ENCODE peak calls at places on chromosomes 16 and 17, in nine cellular contexts. One of them, this sample, is unnamed.
A peak's percentile ranks its signal among the peaks of the same experiment; 100 is the strongest.

GRCh38 chr16:50093607-50094570 is 28.1 kb downstream of the HEATR3 start:
- DNase-seq in body of pancreas: peak; percentile 81
- DNase-seq in transverse colon: peak; percentile 34
- DNase-seq in tibial nerve: peak; percentile 73
- DNase-seq in Peyer's patch: peak; percentile 20
- DNase-seq in IMR-90: no peak
- DNase-seq in heart left ventricle: peak; percentile 78
- DNase-seq in spleen: no peak
- DNase-seq in stomach: peak; percentile 34
- DNase-seq in this sample: peak; percentile 93

GRCh38 chr16:54503436-54503835 is 216.8 kb upstream of the IRX3 start:
- DNase-seq in spleen: no peak
- DNase-seq in transverse colon: no peak
- DNase-seq in heart left ventricle: no peak
- DNase-seq in Peyer's patch: no peak
- DNase-seq in tibial nerve: peak; percentile 19
- DNase-seq in IMR-90: no peak
- DNase-seq in stomach: no peak
- DNase-seq in body of pancreas: no peak
- DNase-seq in this sample: no peak

GRCh38 chr16:56983211-56983751 is 6.1 kb upstream of the NLRC5 start:
- DNase-seq in heart left ventricle: no peak
- DNase-seq in stomach: peak; percentile 55
- DNase-seq in body of pancreas: peak; percentile 39
- DNase-seq in spleen: peak; percentile 69
- DNase-seq in Peyer's patch: no peak
- DNase-seq in transverse colon: peak; percentile 73
- DNase-seq in IMR-90: no peak
- DNase-seq in tibial nerve: no peak
- DNase-seq in this sample: no peak

GRCh38 chr17:55057184-55057583 is 88.6 kb downstream of the STXBP4 start:
- DNase-seq in spleen: no peak
- DNase-seq in transverse colon: no peak
- DNase-seq in body of pancreas: no peak
- DNase-seq in stomach: no peak
- DNase-seq in heart left ventricle: no peak
- DNase-seq in Peyer's patch: no peak
- DNase-seq in IMR-90: no peak
- DNase-seq in tibial nerve: no peak
- DNase-seq in this sample: no peak

GRCh38 chr17:40168262-40168832 is 8.9 kb upstream of the RAPGEFL1 start:
- DNase-seq in transverse colon: no peak
- DNase-seq in body of pancreas: peak; percentile 72
- DNase-seq in spleen: no peak
- DNase-seq in Peyer's patch: peak; percentile 39
- DNase-seq in tibial nerve: peak; percentile 55
- DNase-seq in stomach: peak; percentile 49
- DNase-seq in IMR-90: peak; percentile 69
- DNase-seq in heart left ventricle: no peak
- DNase-seq in this sample: no peak

GRCh38 chr16:10156111-10156510 is 26.1 kb downstream of the GRIN2A start:
- DNase-seq in spleen: no peak
- DNase-seq in heart left ventricle: no peak
- DNase-seq in IMR-90: no peak
- DNase-seq in stomach: no peak
- DNase-seq in tibial nerve: no peak
- DNase-seq in body of pancreas: no peak
- DNase-seq in Peyer's patch: no peak
- DNase-seq in transverse colon: no peak
- DNase-seq in this sample: no peak

GRCh38 chr17:29664743-29665479 is 42.2 kb upstream of the CORO6 start:
- DNase-seq in body of pancreas: no peak
- DNase-seq in stomach: no peak
- DNase-seq in IMR-90: peak; percentile 73
- DNase-seq in spleen: no peak
- DNase-seq in heart left ventricle: no peak
- DNase-seq in transverse colon: no peak
- DNase-seq in Peyer's patch: no peak
- DNase-seq in tibial nerve: no peak
- DNase-seq in this sample: no peak

GRCh38 chr17:19812407-19812806 is 55.3 kb downstream of the ULK2 start:
- DNase-seq in transverse colon: no peak
- DNase-seq in Peyer's patch: no peak
- DNase-seq in tibial nerve: no peak
- DNase-seq in body of pancreas: no peak
- DNase-seq in IMR-90: peak; percentile 10
- DNase-seq in stomach: no peak
- DNase-seq in spleen: no peak
- DNase-seq in heart left ventricle: no peak
- DNase-seq in this sample: no peak

GRCh38 chr17:808003-808294 is 25.8 kb downstream of the MRM3 start:
- DNase-seq in transverse colon: no peak
- DNase-seq in IMR-90: no peak
- DNase-seq in spleen: no peak
- DNase-seq in stomach: no peak
- DNase-seq in tibial nerve: no peak
- DNase-seq in Peyer's patch: no peak
- DNase-seq in heart left ventricle: no peak
- DNase-seq in body of pancreas: no peak
- DNase-seq in this sample: no peak

GRCh38 chr16:86882586-86883280 is 304.4 kb downstream of the FOXL1 start:
- DNase-seq in stomach: no peak
- DNase-seq in spleen: peak; percentile 33
- DNase-seq in tibial nerve: no peak
- DNase-seq in Peyer's patch: no peak
- DNase-seq in IMR-90: peak; percentile 88
- DNase-seq in body of pancreas: no peak
- DNase-seq in heart left ventricle: peak; percentile 55
- DNase-seq in transverse colon: no peak
- DNase-seq in this sample: no peak

GRCh38 chr17:3935825-3936355 is 19.6 kb upstream of the P2RX1 start:
- DNase-seq in spleen: no peak
- DNase-seq in IMR-90: peak; percentile 76
- DNase-seq in heart left ventricle: no peak
- DNase-seq in tibial nerve: no peak
- DNase-seq in body of pancreas: no peak
- DNase-seq in Peyer's patch: no peak
- DNase-seq in transverse colon: no peak
- DNase-seq in stomach: no peak
- DNase-seq in this sample: no peak

GRCh38 chr17:78316867-78317816 is 42.7 kb downstream of the SOCS3 start:
- DNase-seq in tibial nerve: no peak
- DNase-seq in Peyer's patch: no peak
- DNase-seq in heart left ventricle: no peak
- DNase-seq in transverse colon: peak; percentile 84
- DNase-seq in stomach: peak; percentile 65
- DNase-seq in body of pancreas: peak; percentile 75
- DNase-seq in spleen: no peak
- DNase-seq in IMR-90: peak; percentile 71
- DNase-seq in this sample: no peak

GRCh38 chr16:29117631-29118030 is 132.8 kb downstream of the LAT start:
- DNase-seq in transverse colon: no peak
- DNase-seq in IMR-90: no peak
- DNase-seq in tibial nerve: no peak
- DNase-seq in body of pancreas: no peak
- DNase-seq in spleen: no peak
- DNase-seq in stomach: no peak
- DNase-seq in heart left ventricle: no peak
- DNase-seq in Peyer's patch: no peak
- DNase-seq in this sample: peak; percentile 50

GRCh38 chr16:74567901-74568300 is 39.0 kb downstream of the GLG1 start:
- DNase-seq in IMR-90: no peak
- DNase-seq in transverse colon: no peak
- DNase-seq in stomach: no peak
- DNase-seq in body of pancreas: no peak
- DNase-seq in tibial nerve: no peak
- DNase-seq in Peyer's patch: no peak
- DNase-seq in spleen: no peak
- DNase-seq in heart left ventricle: no peak
- DNase-seq in this sample: no peak

GRCh38 chr17:41474863-41475262 is 6.1 kb downstream of the KRT35 start:
- DNase-seq in Peyer's patch: no peak
- DNase-seq in stomach: no peak
- DNase-seq in IMR-90: no peak
- DNase-seq in heart left ventricle: peak; percentile 46
- DNase-seq in spleen: no peak
- DNase-seq in tibial nerve: no peak
- DNase-seq in transverse colon: no peak
- DNase-seq in body of pancreas: no peak
- DNase-seq in this sample: no peak

GRCh38 chr16:48393843-48394703 is 8.9 kb upstream of the SIAH1 start:
- DNase-seq in tibial nerve: peak; percentile 83
- DNase-seq in body of pancreas: peak; percentile 35
- DNase-seq in Peyer's patch: no peak
- DNase-seq in IMR-90: peak; percentile 88
- DNase-seq in transverse colon: no peak
- DNase-seq in heart left ventricle: no peak
- DNase-seq in stomach: no peak
- DNase-seq in spleen: no peak
- DNase-seq in this sample: peak; percentile 70

GRCh38 chr17:7389924-7390910 is 4.1 kb downstream of the PLSCR3 start:
- DNase-seq in Peyer's patch: no peak
- DNase-seq in transverse colon: no peak
- DNase-seq in IMR-90: no peak
- DNase-seq in heart left ventricle: no peak
- DNase-seq in tibial nerve: no peak
- DNase-seq in spleen: no peak
- DNase-seq in stomach: no peak
- DNase-seq in body of pancreas: no peak
- DNase-seq in this sample: no peak

DNA sequence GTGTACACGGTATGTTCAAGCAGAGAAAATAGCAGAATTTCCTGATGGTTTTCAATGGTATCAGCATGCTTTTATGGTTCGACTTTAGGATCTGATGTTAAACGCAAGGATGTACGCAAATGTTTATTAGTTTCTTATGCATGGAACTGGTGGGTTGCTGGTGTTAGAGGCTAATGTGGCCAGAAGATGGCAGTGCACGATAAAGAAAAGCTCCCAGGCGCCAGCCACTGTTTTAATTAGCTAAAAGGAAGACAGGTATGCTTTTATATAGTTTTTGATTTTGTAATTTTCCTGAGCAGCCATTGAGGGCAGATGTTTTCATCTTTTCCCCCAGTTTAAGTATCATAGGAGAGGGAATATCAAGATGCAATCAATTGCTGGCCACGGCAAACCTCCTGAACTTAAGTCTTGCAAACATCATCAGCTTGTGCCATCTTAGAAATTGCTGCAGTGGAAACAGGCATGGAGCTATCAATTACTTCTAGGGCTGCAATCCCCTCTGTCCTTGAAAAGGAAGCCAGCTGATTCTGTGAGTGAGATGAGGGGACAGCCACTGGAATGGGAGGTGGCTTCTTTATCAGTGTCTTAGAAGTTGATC is 648.5 kb upstream of the RBFOX1 start:
- DNase-seq in body of pancreas: peak; percentile 6
- DNase-seq in IMR-90: no peak
- DNase-seq in Peyer's patch: no peak
- DNase-seq in heart left ventricle: no peak
- DNase-seq in stomach: no peak
- DNase-seq in tibial nerve: no peak
- DNase-seq in transverse colon: peak; percentile 11
- DNase-seq in spleen: no peak
- DNase-seq in this sample: no peak
- TF ChIP-seq POLR2A in body of pancreas: no peak
- TF ChIP-seq POLR2A in IMR-90: no peak
- TF ChIP-seq POLR2A in Peyer's patch: no peak
- TF ChIP-seq POLR2A in heart left ventricle: no peak
- TF ChIP-seq POLR2A in stomach: no peak
- TF ChIP-seq POLR2A in tibial nerve: no peak
- TF ChIP-seq POLR2A in transverse colon: no peak
- TF ChIP-seq POLR2A in spleen: no peak
- TF ChIP-seq POLR2A in this sample: no peak

GRCh38 chr17:35022536-35023063 is 40.9 kb downstream of the RFFL start:
- DNase-seq in Peyer's patch: peak; percentile 73
- DNase-seq in spleen: peak; percentile 94
- DNase-seq in body of pancreas: peak; percentile 76
- DNase-seq in stomach: peak; percentile 60
- DNase-seq in heart left ventricle: peak; percentile 63
- DNase-seq in tibial nerve: peak; percentile 38
- DNase-seq in IMR-90: peak; percentile 87
- DNase-seq in transverse colon: peak; percentile 59
- DNase-seq in this sample: peak; percentile 62
- TF ChIP-seq CTCF in Peyer's patch: no peak
- TF ChIP-seq CTCF in spleen: no peak
- TF ChIP-seq CTCF in body of pancreas: no peak
- TF ChIP-seq CTCF in stomach: no peak
- TF ChIP-seq CTCF in heart left ventricle: no peak
- TF ChIP-seq CTCF in tibial nerve: no peak
- TF ChIP-seq CTCF in IMR-90: peak; percentile 50
- TF ChIP-seq CTCF in transverse colon: no peak
- TF ChIP-seq CTCF in this sample: no peak

DNA sequence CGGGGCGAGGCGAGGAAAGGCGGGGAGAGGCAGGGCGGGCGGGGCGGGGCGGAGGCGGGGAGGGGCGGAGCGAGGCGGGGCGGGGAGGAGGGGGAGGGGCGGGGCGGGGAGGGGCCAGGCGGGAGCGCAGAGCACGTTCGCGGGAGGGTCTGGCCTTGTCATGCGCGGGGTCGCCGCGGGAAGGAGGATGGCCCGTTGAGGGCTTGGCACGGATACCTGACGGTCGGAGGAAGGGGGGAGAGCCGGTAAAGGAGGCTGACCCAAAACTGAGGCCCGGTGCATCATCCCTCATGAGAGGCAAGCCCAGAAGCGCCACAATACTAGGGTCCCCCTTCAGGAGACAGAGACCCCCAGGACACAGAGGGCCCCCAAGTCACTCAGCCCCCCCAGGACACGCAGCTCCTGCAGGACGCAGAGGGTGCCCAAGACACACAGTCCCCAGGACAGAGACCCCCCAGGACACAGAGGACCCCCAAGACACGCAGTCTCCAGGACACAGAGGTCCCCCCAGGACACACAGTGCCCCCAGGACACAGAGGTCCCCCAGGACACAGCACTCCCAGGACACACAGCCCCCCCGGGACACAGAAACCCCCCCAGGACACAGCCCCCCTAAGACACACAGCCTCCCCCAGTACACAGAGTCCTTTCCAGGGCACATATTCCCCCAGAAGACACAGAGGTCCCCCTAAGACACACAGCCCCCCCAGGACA is 674 bp upstream of the WDR45B start:
- DNase-seq in body of pancreas: peak; percentile 51
- DNase-seq in Peyer's patch: no peak
- DNase-seq in IMR-90: no peak
- DNase-seq in stomach: peak; percentile 43
- DNase-seq in spleen: peak; percentile 93
- DNase-seq in tibial nerve: peak; percentile 34
- DNase-seq in heart left ventricle: peak; percentile 63
- DNase-seq in transverse colon: peak; percentile 62
- DNase-seq in this sample: peak; percentile 56
- TF ChIP-seq POLR2A in body of pancreas: no peak
- TF ChIP-seq POLR2A in Peyer's patch: no peak
- TF ChIP-seq POLR2A in IMR-90: no peak
- TF ChIP-seq POLR2A in stomach: no peak
- TF ChIP-seq POLR2A in spleen: no peak
- TF ChIP-seq POLR2A in tibial nerve: no peak
- TF ChIP-seq POLR2A in heart left ventricle: no peak
- TF ChIP-seq POLR2A in transverse colon: no peak
- TF ChIP-seq POLR2A in this sample: no peak

DNA sequence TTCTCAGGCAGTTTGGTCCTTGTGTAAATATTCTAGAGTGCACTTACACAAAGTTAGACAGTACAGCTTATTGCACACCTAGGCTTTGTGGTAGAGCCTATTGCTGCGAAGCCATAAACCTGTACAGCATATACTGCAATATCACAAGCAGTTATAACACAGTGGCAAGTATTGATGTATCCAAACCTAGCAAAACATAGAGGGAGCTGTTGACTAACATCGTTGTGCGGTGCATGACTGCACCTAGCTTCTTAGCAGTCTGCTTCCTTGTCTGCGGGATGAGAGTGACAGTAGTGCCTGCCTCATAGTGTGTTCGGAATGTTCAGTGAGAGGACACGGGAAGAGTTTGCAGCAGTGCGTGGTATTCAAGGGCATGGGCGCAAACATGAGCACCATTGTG is 78.9 kb downstream of the MPRIP start:
- DNase-seq in Peyer's patch: no peak
- DNase-seq in IMR-90: no peak
- DNase-seq in tibial nerve: no peak
- DNase-seq in spleen: no peak
- DNase-seq in heart left ventricle: no peak
- DNase-seq in transverse colon: peak; percentile 42
- DNase-seq in body of pancreas: no peak
- DNase-seq in stomach: no peak
- DNase-seq in this sample: no peak
- TF ChIP-seq CTCF in Peyer's patch: no peak
- TF ChIP-seq CTCF in IMR-90: no peak
- TF ChIP-seq CTCF in tibial nerve: no peak
- TF ChIP-seq CTCF in spleen: no peak
- TF ChIP-seq CTCF in heart left ventricle: no peak
- TF ChIP-seq CTCF in transverse colon: no peak
- TF ChIP-seq CTCF in body of pancreas: no peak
- TF ChIP-seq CTCF in stomach: no peak
- TF ChIP-seq CTCF in this sample: no peak

This sample was measured in lower leg skin.